ENCODE peak calls at places on chromosome 12, in six cellular contexts. One of them, this sample, is unnamed.

GRCh38 chr12:19239616-19240234 is 110.2 kb downstream of the PLEKHA5 start:
- DNase-seq in stimulated activated CD8-positive, alpha-beta memory T cell treated with anti-CD3 and anti-CD28 coated beads, Interleukin-7, amount 100 ng/mL, for 24 hours: no peak
- DNase-seq in PC-3: peak
- DNase-seq in cardiac muscle cell: peak
- DNase-seq in effector CD8-positive, alpha-beta T cell: no peak
- DNase-seq in dorsolateral prefrontal cortex: no peak
- DNase-seq in this sample: no peak

GRCh38 chr12:87509233-87509820 is 519.9 kb downstream of the C12orf50 start:
- DNase-seq in stimulated activated CD8-positive, alpha-beta memory T cell treated with anti-CD3 and anti-CD28 coated beads, Interleukin-7, amount 100 ng/mL, for 24 hours: no peak
- DNase-seq in PC-3: peak
- DNase-seq in cardiac muscle cell: peak
- DNase-seq in effector CD8-positive, alpha-beta T cell: no peak
- DNase-seq in dorsolateral prefrontal cortex: no peak
- DNase-seq in this sample: no peak

GRCh38 chr12:43957732-43958131 is 121.9 kb downstream of the TMEM117 start:
- DNase-seq in stimulated activated CD8-positive, alpha-beta memory T cell treated with anti-CD3 and anti-CD28 coated beads, Interleukin-7, amount 100 ng/mL, for 24 hours: no peak
- DNase-seq in PC-3: peak
- DNase-seq in cardiac muscle cell: peak
- DNase-seq in effector CD8-positive, alpha-beta T cell: no peak
- DNase-seq in dorsolateral prefrontal cortex: no peak
- DNase-seq in this sample: peak

GRCh38 chr12:106248177-106248848 is 493 bp upstream of the CKAP4 start:
- DNase-seq in stimulated activated CD8-positive, alpha-beta memory T cell treated with anti-CD3 and anti-CD28 coated beads, Interleukin-7, amount 100 ng/mL, for 24 hours: no peak
- DNase-seq in PC-3: peak
- DNase-seq in cardiac muscle cell: peak
- DNase-seq in effector CD8-positive, alpha-beta T cell: peak
- DNase-seq in dorsolateral prefrontal cortex: no peak
- DNase-seq in this sample: no peak

GRCh38 chr12:21983102-21983501 is 41.9 kb upstream of the ABCC9 start:
- DNase-seq in stimulated activated CD8-positive, alpha-beta memory T cell treated with anti-CD3 and anti-CD28 coated beads, Interleukin-7, amount 100 ng/mL, for 24 hours: no peak
- DNase-seq in PC-3: no peak
- DNase-seq in cardiac muscle cell: no peak
- DNase-seq in effector CD8-positive, alpha-beta T cell: no peak
- DNase-seq in dorsolateral prefrontal cortex: no peak
- DNase-seq in this sample: no peak

GRCh38 chr12:116818341-116818856 is 62.8 kb downstream of the HRK start:
- DNase-seq in stimulated activated CD8-positive, alpha-beta memory T cell treated with anti-CD3 and anti-CD28 coated beads, Interleukin-7, amount 100 ng/mL, for 24 hours: no peak
- DNase-seq in PC-3: peak
- DNase-seq in cardiac muscle cell: peak
- DNase-seq in effector CD8-positive, alpha-beta T cell: peak
- DNase-seq in dorsolateral prefrontal cortex: no peak
- DNase-seq in this sample: no peak

GRCh38 chr12:110224379-110225304 is 56.4 kb upstream of the ATP2A2 start:
- DNase-seq in stimulated activated CD8-positive, alpha-beta memory T cell treated with anti-CD3 and anti-CD28 coated beads, Interleukin-7, amount 100 ng/mL, for 24 hours: no peak
- DNase-seq in PC-3: peak
- DNase-seq in cardiac muscle cell: peak
- DNase-seq in effector CD8-positive, alpha-beta T cell: no peak
- DNase-seq in dorsolateral prefrontal cortex: no peak
- DNase-seq in this sample: peak

GRCh38 chr12:69052613-69053408 is 119.8 kb upstream of the CPM start:
- DNase-seq in stimulated activated CD8-positive, alpha-beta memory T cell treated with anti-CD3 and anti-CD28 coated beads, Interleukin-7, amount 100 ng/mL, for 24 hours: peak
- DNase-seq in PC-3: peak
- DNase-seq in cardiac muscle cell: peak
- DNase-seq in effector CD8-positive, alpha-beta T cell: no peak
- DNase-seq in dorsolateral prefrontal cortex: no peak
- DNase-seq in this sample: peak

GRCh38 chr12:9751204-9752144 is 9.2 kb downstream of the CD69 start:
- DNase-seq in stimulated activated CD8-positive, alpha-beta memory T cell treated with anti-CD3 and anti-CD28 coated beads, Interleukin-7, amount 100 ng/mL, for 24 hours: no peak
- DNase-seq in PC-3: peak
- DNase-seq in cardiac muscle cell: peak
- DNase-seq in effector CD8-positive, alpha-beta T cell: peak
- DNase-seq in dorsolateral prefrontal cortex: no peak
- DNase-seq in this sample: no peak

GRCh38 chr12:716506-716905 is 35.9 kb upstream of the WNK1 start:
- DNase-seq in stimulated activated CD8-positive, alpha-beta memory T cell treated with anti-CD3 and anti-CD28 coated beads, Interleukin-7, amount 100 ng/mL, for 24 hours: peak
- DNase-seq in PC-3: no peak
- DNase-seq in cardiac muscle cell: peak
- DNase-seq in effector CD8-positive, alpha-beta T cell: no peak
- DNase-seq in dorsolateral prefrontal cortex: no peak
- DNase-seq in this sample: no peak

GRCh38 chr12:113116875-113117274 is 18.7 kb downstream of the RASAL1 start:
- DNase-seq in stimulated activated CD8-positive, alpha-beta memory T cell treated with anti-CD3 and anti-CD28 coated beads, Interleukin-7, amount 100 ng/mL, for 24 hours: no peak
- DNase-seq in PC-3: no peak
- DNase-seq in cardiac muscle cell: no peak
- DNase-seq in effector CD8-positive, alpha-beta T cell: no peak
- DNase-seq in dorsolateral prefrontal cortex: peak
- DNase-seq in this sample: no peak

GRCh38 chr12:24307153-24307552 is 357.7 kb upstream of the SOX5 start:
- DNase-seq in stimulated activated CD8-positive, alpha-beta memory T cell treated with anti-CD3 and anti-CD28 coated beads, Interleukin-7, amount 100 ng/mL, for 24 hours: no peak
- DNase-seq in PC-3: no peak
- DNase-seq in cardiac muscle cell: no peak
- DNase-seq in effector CD8-positive, alpha-beta T cell: no peak
- DNase-seq in dorsolateral prefrontal cortex: no peak
- DNase-seq in this sample: no peak

GRCh38 chr12:65596514-65597010 is 227.7 kb upstream of the HMGA2 start:
- DNase-seq in stimulated activated CD8-positive, alpha-beta memory T cell treated with anti-CD3 and anti-CD28 coated beads, Interleukin-7, amount 100 ng/mL, for 24 hours: no peak
- DNase-seq in PC-3: peak
- DNase-seq in cardiac muscle cell: peak
- DNase-seq in effector CD8-positive, alpha-beta T cell: no peak
- DNase-seq in dorsolateral prefrontal cortex: no peak
- DNase-seq in this sample: no peak

GRCh38 chr12:24864796-24865125 is 84.1 kb downstream of the BCAT1 start:
- DNase-seq in stimulated activated CD8-positive, alpha-beta memory T cell treated with anti-CD3 and anti-CD28 coated beads, Interleukin-7, amount 100 ng/mL, for 24 hours: no peak
- DNase-seq in PC-3: no peak
- DNase-seq in cardiac muscle cell: no peak
- DNase-seq in effector CD8-positive, alpha-beta T cell: no peak
- DNase-seq in dorsolateral prefrontal cortex: no peak
- DNase-seq in this sample: no peak

GRCh38 chr12:53427905-53428594 is 4.4 kb downstream of the AMHR2 start:
- DNase-seq in stimulated activated CD8-positive, alpha-beta memory T cell treated with anti-CD3 and anti-CD28 coated beads, Interleukin-7, amount 100 ng/mL, for 24 hours: no peak
- DNase-seq in PC-3: peak
- DNase-seq in cardiac muscle cell: peak
- DNase-seq in effector CD8-positive, alpha-beta T cell: no peak
- DNase-seq in dorsolateral prefrontal cortex: no peak
- DNase-seq in this sample: peak

GRCh38 chr12:6211421-6211869 is 11.2 kb downstream of the CD9 start:
- DNase-seq in stimulated activated CD8-positive, alpha-beta memory T cell treated with anti-CD3 and anti-CD28 coated beads, Interleukin-7, amount 100 ng/mL, for 24 hours: no peak
- DNase-seq in PC-3: no peak
- DNase-seq in cardiac muscle cell: no peak
- DNase-seq in effector CD8-positive, alpha-beta T cell: no peak
- DNase-seq in dorsolateral prefrontal cortex: no peak
- DNase-seq in this sample: peak

GRCh38 chr12:7638064-7638763 is 27.5 kb downstream of the APOBEC1 start:
- DNase-seq in stimulated activated CD8-positive, alpha-beta memory T cell treated with anti-CD3 and anti-CD28 coated beads, Interleukin-7, amount 100 ng/mL, for 24 hours: no peak
- DNase-seq in PC-3: no peak
- DNase-seq in cardiac muscle cell: no peak
- DNase-seq in effector CD8-positive, alpha-beta T cell: no peak
- DNase-seq in dorsolateral prefrontal cortex: no peak
- DNase-seq in this sample: no peak

GRCh38 chr12:62191747-62192485 is 68.3 kb upstream of the USP15 start:
- DNase-seq in stimulated activated CD8-positive, alpha-beta memory T cell treated with anti-CD3 and anti-CD28 coated beads, Interleukin-7, amount 100 ng/mL, for 24 hours: no peak
- DNase-seq in PC-3: no peak
- DNase-seq in cardiac muscle cell: peak
- DNase-seq in effector CD8-positive, alpha-beta T cell: no peak
- DNase-seq in dorsolateral prefrontal cortex: no peak
- DNase-seq in this sample: no peak

GRCh38 chr12:132955094-132955932 is 793 bp downstream of the ZNF605 start:
- DNase-seq in stimulated activated CD8-positive, alpha-beta memory T cell treated with anti-CD3 and anti-CD28 coated beads, Interleukin-7, amount 100 ng/mL, for 24 hours: no peak
- DNase-seq in PC-3: peak
- DNase-seq in cardiac muscle cell: peak
- DNase-seq in effector CD8-positive, alpha-beta T cell: no peak
- DNase-seq in dorsolateral prefrontal cortex: no peak
- DNase-seq in this sample: peak

GRCh38 chr12:105382771-105383632 is 52.5 kb downstream of the C12orf75 start:
- DNase-seq in stimulated activated CD8-positive, alpha-beta memory T cell treated with anti-CD3 and anti-CD28 coated beads, Interleukin-7, amount 100 ng/mL, for 24 hours: no peak
- DNase-seq in PC-3: peak
- DNase-seq in cardiac muscle cell: peak
- DNase-seq in effector CD8-positive, alpha-beta T cell: no peak
- DNase-seq in dorsolateral prefrontal cortex: no peak
- DNase-seq in this sample: peak

GRCh38 chr12:110135806-110136205 is 11.6 kb downstream of the IFT81 start:
- DNase-seq in stimulated activated CD8-positive, alpha-beta memory T cell treated with anti-CD3 and anti-CD28 coated beads, Interleukin-7, amount 100 ng/mL, for 24 hours: no peak
- DNase-seq in PC-3: no peak
- DNase-seq in cardiac muscle cell: no peak
- DNase-seq in effector CD8-positive, alpha-beta T cell: no peak
- DNase-seq in dorsolateral prefrontal cortex: no peak
- DNase-seq in this sample: no peak

GRCh38 chr12:69405466-69405865 is 45.9 kb downstream of the YEATS4 start:
- DNase-seq in stimulated activated CD8-positive, alpha-beta memory T cell treated with anti-CD3 and anti-CD28 coated beads, Interleukin-7, amount 100 ng/mL, for 24 hours: no peak
- DNase-seq in PC-3: peak
- DNase-seq in cardiac muscle cell: peak
- DNase-seq in effector CD8-positive, alpha-beta T cell: no peak
- DNase-seq in dorsolateral prefrontal cortex: no peak
- DNase-seq in this sample: peak

GRCh38 chr12:11981174-11981733 is 89.5 kb upstream of the BCL2L14 start:
- DNase-seq in stimulated activated CD8-positive, alpha-beta memory T cell treated with anti-CD3 and anti-CD28 coated beads, Interleukin-7, amount 100 ng/mL, for 24 hours: no peak
- DNase-seq in PC-3: peak
- DNase-seq in cardiac muscle cell: peak
- DNase-seq in effector CD8-positive, alpha-beta T cell: no peak
- DNase-seq in dorsolateral prefrontal cortex: no peak
- DNase-seq in this sample: no peak

GRCh38 chr12:113474635-113475436 is 3.2 kb upstream of the LHX5 start:
- DNase-seq in stimulated activated CD8-positive, alpha-beta memory T cell treated with anti-CD3 and anti-CD28 coated beads, Interleukin-7, amount 100 ng/mL, for 24 hours: no peak
- DNase-seq in PC-3: no peak
- DNase-seq in cardiac muscle cell: no peak
- DNase-seq in effector CD8-positive, alpha-beta T cell: no peak
- DNase-seq in dorsolateral prefrontal cortex: no peak
- DNase-seq in this sample: no peak

GRCh38 chr12:92505373-92506340 is 197.1 kb upstream of the PLEKHG7 start:
- DNase-seq in stimulated activated CD8-positive, alpha-beta memory T cell treated with anti-CD3 and anti-CD28 coated beads, Interleukin-7, amount 100 ng/mL, for 24 hours: no peak
- DNase-seq in PC-3: no peak
- DNase-seq in cardiac muscle cell: peak
- DNase-seq in effector CD8-positive, alpha-beta T cell: no peak
- DNase-seq in dorsolateral prefrontal cortex: no peak
- DNase-seq in this sample: no peak

GRCh38 chr12:98053202-98053601 is 462.2 kb upstream of the TMPO start:
- DNase-seq in stimulated activated CD8-positive, alpha-beta memory T cell treated with anti-CD3 and anti-CD28 coated beads, Interleukin-7, amount 100 ng/mL, for 24 hours: no peak
- DNase-seq in PC-3: no peak
- DNase-seq in cardiac muscle cell: no peak
- DNase-seq in effector CD8-positive, alpha-beta T cell: no peak
- DNase-seq in dorsolateral prefrontal cortex: no peak
- DNase-seq in this sample: no peak

GRCh38 chr12:100672075-100672592 is 98.7 kb downstream of the GAS2L3 start:
- DNase-seq in stimulated activated CD8-positive, alpha-beta memory T cell treated with anti-CD3 and anti-CD28 coated beads, Interleukin-7, amount 100 ng/mL, for 24 hours: peak
- DNase-seq in PC-3: peak
- DNase-seq in cardiac muscle cell: no peak
- DNase-seq in effector CD8-positive, alpha-beta T cell: no peak
- DNase-seq in dorsolateral prefrontal cortex: no peak
- DNase-seq in this sample: no peak

GRCh38 chr12:40693503-40693863 is 1.2 kb downstream of the CNTN1 start:
- DNase-seq in stimulated activated CD8-positive, alpha-beta memory T cell treated with anti-CD3 and anti-CD28 coated beads, Interleukin-7, amount 100 ng/mL, for 24 hours: no peak
- DNase-seq in PC-3: no peak
- DNase-seq in cardiac muscle cell: no peak
- DNase-seq in effector CD8-positive, alpha-beta T cell: no peak
- DNase-seq in dorsolateral prefrontal cortex: peak
- DNase-seq in this sample: no peak

GRCh38 chr12:121090576-121091125 is 42.0 kb upstream of the P2RX7 start:
- DNase-seq in stimulated activated CD8-positive, alpha-beta memory T cell treated with anti-CD3 and anti-CD28 coated beads, Interleukin-7, amount 100 ng/mL, for 24 hours: no peak
- DNase-seq in PC-3: no peak
- DNase-seq in cardiac muscle cell: no peak
- DNase-seq in effector CD8-positive, alpha-beta T cell: no peak
- DNase-seq in dorsolateral prefrontal cortex: no peak
- DNase-seq in this sample: no peak

GRCh38 chr12:116717466-116718457 is 20.1 kb downstream of the SPRING1 start:
- DNase-seq in stimulated activated CD8-positive, alpha-beta memory T cell treated with anti-CD3 and anti-CD28 coated beads, Interleukin-7, amount 100 ng/mL, for 24 hours: no peak
- DNase-seq in PC-3: no peak
- DNase-seq in cardiac muscle cell: peak
- DNase-seq in effector CD8-positive, alpha-beta T cell: no peak
- DNase-seq in dorsolateral prefrontal cortex: no peak
- DNase-seq in this sample: no peak

GRCh38 chr12:106329231-106329985 is 26.9 kb downstream of the TCP11L2 start:
- DNase-seq in stimulated activated CD8-positive, alpha-beta memory T cell treated with anti-CD3 and anti-CD28 coated beads, Interleukin-7, amount 100 ng/mL, for 24 hours: no peak
- DNase-seq in PC-3: no peak
- DNase-seq in cardiac muscle cell: no peak
- DNase-seq in effector CD8-positive, alpha-beta T cell: no peak
- DNase-seq in dorsolateral prefrontal cortex: no peak
- DNase-seq in this sample: no peak

GRCh38 chr12:132419612-132420237 is 70.2 kb upstream of the FBRSL1 start:
- DNase-seq in stimulated activated CD8-positive, alpha-beta memory T cell treated with anti-CD3 and anti-CD28 coated beads, Interleukin-7, amount 100 ng/mL, for 24 hours: no peak
- DNase-seq in PC-3: no peak
- DNase-seq in cardiac muscle cell: no peak
- DNase-seq in effector CD8-positive, alpha-beta T cell: no peak
- DNase-seq in dorsolateral prefrontal cortex: no peak
- DNase-seq in this sample: no peak

GRCh38 chr12:53736602-53737493 is 9.6 kb upstream of the CALCOCO1 start:
- DNase-seq in stimulated activated CD8-positive, alpha-beta memory T cell treated with anti-CD3 and anti-CD28 coated beads, Interleukin-7, amount 100 ng/mL, for 24 hours: no peak
- DNase-seq in PC-3: no peak
- DNase-seq in cardiac muscle cell: no peak
- DNase-seq in effector CD8-positive, alpha-beta T cell: no peak
- DNase-seq in dorsolateral prefrontal cortex: no peak
- DNase-seq in this sample: no peak

GRCh38 chr12:128336506-128336905 is 69.5 kb downstream of the TMEM132C start:
- DNase-seq in stimulated activated CD8-positive, alpha-beta memory T cell treated with anti-CD3 and anti-CD28 coated beads, Interleukin-7, amount 100 ng/mL, for 24 hours: no peak
- DNase-seq in PC-3: no peak
- DNase-seq in cardiac muscle cell: no peak
- DNase-seq in effector CD8-positive, alpha-beta T cell: no peak
- DNase-seq in dorsolateral prefrontal cortex: no peak
- DNase-seq in this sample: no peak

GRCh38 chr12:2163172-2163927 is 110.6 kb downstream of the CACNA1C start:
- DNase-seq in stimulated activated CD8-positive, alpha-beta memory T cell treated with anti-CD3 and anti-CD28 coated beads, Interleukin-7, amount 100 ng/mL, for 24 hours: no peak
- DNase-seq in PC-3: no peak
- DNase-seq in cardiac muscle cell: peak
- DNase-seq in effector CD8-positive, alpha-beta T cell: no peak
- DNase-seq in dorsolateral prefrontal cortex: no peak
- DNase-seq in this sample: no peak

GRCh38 chr12:98592825-98593322 is 612 bp upstream of the SLC25A3 start:
- DNase-seq in stimulated activated CD8-positive, alpha-beta memory T cell treated with anti-CD3 and anti-CD28 coated beads, Interleukin-7, amount 100 ng/mL, for 24 hours: no peak
- DNase-seq in PC-3: peak
- DNase-seq in cardiac muscle cell: no peak
- DNase-seq in effector CD8-positive, alpha-beta T cell: no peak
- DNase-seq in dorsolateral prefrontal cortex: no peak
- DNase-seq in this sample: no peak

GRCh38 chr12:96912943-96913342 is 5.9 kb downstream of the NEDD1 start:
- DNase-seq in stimulated activated CD8-positive, alpha-beta memory T cell treated with anti-CD3 and anti-CD28 coated beads, Interleukin-7, amount 100 ng/mL, for 24 hours: no peak
- DNase-seq in PC-3: no peak
- DNase-seq in cardiac muscle cell: no peak
- DNase-seq in effector CD8-positive, alpha-beta T cell: no peak
- DNase-seq in dorsolateral prefrontal cortex: no peak
- DNase-seq in this sample: no peak

GRCh38 chr12:113604666-113605065 is 133.0 kb upstream of the LHX5 start:
- DNase-seq in stimulated activated CD8-positive, alpha-beta memory T cell treated with anti-CD3 and anti-CD28 coated beads, Interleukin-7, amount 100 ng/mL, for 24 hours: no peak
- DNase-seq in PC-3: no peak
- DNase-seq in cardiac muscle cell: no peak
- DNase-seq in effector CD8-positive, alpha-beta T cell: no peak
- DNase-seq in dorsolateral prefrontal cortex: no peak
- DNase-seq in this sample: no peak

GRCh38 chr12:14846878-14847580 is 3.7 kb upstream of the ART4 start:
- DNase-seq in stimulated activated CD8-positive, alpha-beta memory T cell treated with anti-CD3 and anti-CD28 coated beads, Interleukin-7, amount 100 ng/mL, for 24 hours: no peak
- DNase-seq in PC-3: no peak
- DNase-seq in cardiac muscle cell: peak
- DNase-seq in effector CD8-positive, alpha-beta T cell: no peak
- DNase-seq in dorsolateral prefrontal cortex: no peak
- DNase-seq in this sample: no peak